ENCODE peak calls at places on chromosomes 2 and 18, in seven cellular contexts. M, K, J, T, V, Z and U are unnamed samples.

GRCh38 chr2:196925768-196926561 is 542 bp downstream of the PGAP1 start:
- DNase-seq in M (peak), K (peak), J (peak), T (peak), V (peak), Z (peak), U (peak)

GRCh38 chr2:149871091-149871885 is 283.7 kb upstream of the MMADHC start:
- DNase-seq in M (no peak), K (no peak), J (no peak), T (no peak), V (no peak), Z (no peak), U (no peak)

GRCh38 chr2:218996937-218997336 is 3.7 kb upstream of the CRYBA2 start:
- DNase-seq in M (no peak), K (no peak), J (no peak), T (no peak), V (no peak), Z (no peak), U (no peak)

GRCh38 chr2:210660-211059 is 53.2 kb downstream of the SH3YL1 start:
- DNase-seq in M (no peak), K (no peak), J (no peak), T (peak), V (peak), Z (no peak), U (no peak)

GRCh38 chr18:36186461-36187137 is 698 bp upstream of the MOCOS start:
- DNase-seq in M (no peak), K (peak), J (peak), T (peak), V (no peak), Z (peak), U (no peak)

GRCh38 chr2:199055336-199055735 is 402.4 kb downstream of the SATB2 start:
- DNase-seq in M (no peak), K (no peak), J (peak), T (peak), V (peak), Z (no peak), U (no peak)

GRCh38 chr18:79447703-79448367 is 52.1 kb downstream of the NFATC1 start:
- DNase-seq in M (peak), K (no peak), J (peak), T (no peak), V (peak), Z (no peak), U (no peak)

GRCh38 chr18:45920367-45920766 is 46.8 kb downstream of the EPG5 start:
- DNase-seq in M (peak), K (no peak), J (peak), T (peak), V (peak), Z (no peak), U (no peak)

GRCh38 chr2:205680067-205680466 is 2.2 kb upstream of the NRP2 start:
- DNase-seq in M (peak), K (peak), J (peak), T (peak), V (peak), Z (peak), U (peak)

GRCh38 chr18:3577456-3577855 is 127.5 kb downstream of the TGIF1 start:
- DNase-seq in M (no peak), K (no peak), J (no peak), T (no peak), V (no peak), Z (no peak), U (peak)

GRCh38 chr2:231709636-231709980 is 1.3 kb downstream of the PTMA start:
- DNase-seq in M (no peak), K (no peak), J (no peak), T (peak), V (no peak), Z (no peak), U (peak)

GRCh38 chr2:172226244-172227061 is 123.8 kb upstream of the DLX2 start:
- DNase-seq in M (no peak), K (peak), J (no peak), T (no peak), V (no peak), Z (peak), U (peak)

GRCh38 chr2:187687585-187687984 is 133.3 kb upstream of the TFPI start:
- DNase-seq in M (no peak), K (no peak), J (no peak), T (no peak), V (no peak), Z (no peak), U (no peak)

GRCh38 chr2:11128258-11128951 is 26.9 kb upstream of the SLC66A3 start:
- DNase-seq in M (peak), K (no peak), J (peak), T (peak), V (peak), Z (no peak), U (no peak)

GRCh38 chr2:176188969-176189665 is 649 bp downstream of the HOXD1 start:
- DNase-seq in M (no peak), K (no peak), J (no peak), T (peak), V (no peak), Z (no peak), U (no peak)

GRCh38 chr2:190405069-190405468 is 3.1 kb upstream of the MFSD6 start:
- DNase-seq in M (no peak), K (no peak), J (no peak), T (peak), V (no peak), Z (no peak), U (no peak)

GRCh38 chr2:234502285-234502918 is 5.5 kb upstream of the ARL4C start:
- DNase-seq in M (peak), K (no peak), J (peak), T (peak), V (peak), Z (no peak), U (no peak)

GRCh38 chr2:145845207-145845894 is 1325.4 kb upstream of the ZEB2 start:
- DNase-seq in M (no peak), K (no peak), J (peak), T (peak), V (peak), Z (peak), U (peak)

GRCh38 chr2:68088950-68089349 is 26.1 kb upstream of the C1D start:
- DNase-seq in M (peak), K (no peak), J (peak), T (no peak), V (peak), Z (no peak), U (no peak)

GRCh38 chr18:8703181-8703638 is 2.1 kb upstream of the MTCL1 start:
- DNase-seq in M (no peak), K (no peak), J (no peak), T (no peak), V (no peak), Z (no peak), U (no peak)

GRCh38 chr2:109454304-109454703 is 159.5 kb downstream of the SEPTIN10 start:
- DNase-seq in M (no peak), K (no peak), J (no peak), T (no peak), V (no peak), Z (no peak), U (no peak)

GRCh38 chr2:233793465-233794127 is 15.5 kb downstream of the MROH2A start:
- DNase-seq in M (no peak), K (no peak), J (no peak), T (no peak), V (no peak), Z (no peak), U (no peak)

GRCh38 chr2:74619651-74620297 is 28.4 kb downstream of the M1AP start:
- DNase-seq in M (no peak), K (no peak), J (no peak), T (no peak), V (no peak), Z (no peak), U (no peak)

GRCh38 chr2:47606172-47606571 is 176.8 kb upstream of the MSH6 start:
- DNase-seq in M (no peak), K (no peak), J (no peak), T (no peak), V (no peak), Z (no peak), U (no peak)

GRCh38 chr2:71943238-71944182 is 204.2 kb downstream of the CYP26B1 start:
- DNase-seq in M (no peak), K (no peak), J (peak), T (peak), V (no peak), Z (no peak), U (no peak)

GRCh38 chr2:120768112-120769048 is 32.7 kb downstream of the GLI2 start:
- DNase-seq in M (no peak), K (no peak), J (no peak), T (no peak), V (no peak), Z (no peak), U (no peak)

GRCh38 chr2:187575081-187576067 is 21.1 kb upstream of the TFPI start:
- DNase-seq in M (peak), K (no peak), J (peak), T (peak), V (peak), Z (no peak), U (no peak)

GRCh38 chr18:75441921-75442320 is 14.4 kb upstream of the SMIM21 start:
- DNase-seq in M (no peak), K (no peak), J (no peak), T (peak), V (no peak), Z (no peak), U (no peak)

GRCh38 chr2:231364961-231365810 is 30.3 kb upstream of the B3GNT7 start:
- DNase-seq in M (peak), K (peak), J (peak), T (peak), V (peak), Z (peak), U (no peak)

GRCh38 chr18:40995529-40995928 is 959.5 kb upstream of the PIK3C3 start:
- DNase-seq in M (peak), K (no peak), J (no peak), T (no peak), V (no peak), Z (no peak), U (no peak)
- H2AFZ ChIP-seq in M (no peak), K (no peak), J (no peak), T (no peak), V (no peak), Z (no peak), U (no peak)

DNA sequence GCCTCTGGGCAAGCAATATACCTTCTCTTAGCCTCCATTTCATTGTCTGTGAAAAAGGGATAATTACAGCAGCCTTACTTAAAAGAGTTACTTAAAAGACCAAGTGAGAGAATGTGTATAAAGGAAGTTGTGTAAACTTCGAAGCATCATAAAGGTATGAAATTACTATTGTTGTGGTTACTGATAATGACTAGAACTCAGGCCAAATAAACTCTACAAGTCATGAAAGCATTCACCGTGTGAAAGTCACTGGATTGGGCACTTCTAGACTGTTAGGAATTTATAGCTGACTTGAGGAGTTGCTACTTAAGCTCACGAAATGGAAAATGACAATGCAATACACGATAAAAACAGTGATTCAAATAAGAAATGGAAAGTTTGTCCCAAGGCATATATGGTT is 67.4 kb upstream of the HAAO start:
- DNase-seq in M (peak), K (no peak), J (no peak), T (peak), V (no peak), Z (no peak), U (no peak)
- H2AFZ ChIP-seq in M (no peak), K (peak), J (no peak), T (peak), V (no peak), Z (no peak), U (no peak)

DNA sequence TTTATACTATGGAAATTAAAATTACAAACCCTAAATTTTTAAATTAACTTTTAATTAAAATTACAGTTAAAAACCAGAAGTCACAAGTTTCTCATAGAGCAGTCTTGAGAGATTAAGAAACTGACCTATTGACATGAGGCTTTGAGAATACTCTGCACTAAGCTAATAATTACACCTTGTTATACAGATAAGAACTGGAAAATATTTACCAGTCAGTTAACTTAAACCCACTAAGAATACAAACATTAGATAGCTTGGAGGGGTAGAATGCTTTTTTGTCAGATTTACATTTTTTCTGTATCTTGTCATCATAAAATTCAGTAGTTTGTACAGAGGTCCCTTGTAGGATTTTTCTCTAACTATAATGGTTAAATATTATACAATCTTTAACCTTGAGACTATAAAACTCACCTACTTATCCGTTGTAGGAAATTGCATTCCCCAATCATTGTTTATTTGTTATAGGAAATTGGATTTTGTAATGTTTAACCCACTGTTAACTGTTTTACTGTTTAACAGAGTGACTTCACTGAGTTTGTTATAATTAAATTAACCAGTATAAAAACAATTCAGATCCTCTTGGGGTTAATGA is 219.7 kb upstream of the PKDCC start:
- DNase-seq in M (no peak), K (no peak), J (no peak), T (no peak), V (no peak), Z (peak), U (no peak)
- H2AFZ ChIP-seq in M (no peak), K (no peak), J (no peak), T (no peak), V (no peak), Z (no peak), U (no peak)

GRCh38 chr2:112787294-112787693 is 3.0 kb upstream of the IL1A start:
- DNase-seq in M (no peak), K (no peak), J (no peak), T (no peak), V (no peak), Z (no peak), U (no peak)

GRCh38 chr2:112782234-112782799 is 2.0 kb downstream of the IL1A start:
- DNase-seq in M (no peak), K (no peak), J (no peak), T (no peak), V (no peak), Z (no peak), U (peak)

GRCh38 chr2:112784199-112785189 is at the start of gene IL1A:
- DNase-seq in M (peak), K (peak), J (peak), T (peak), V (peak), Z (no peak), U (no peak)

GRCh38 chr2:112779598-112779997 is 4.7 kb downstream of the IL1A start:
- DNase-seq in M (no peak), K (no peak), J (no peak), T (no peak), V (no peak), Z (no peak), U (no peak)

GRCh38 chr2:112783187-112783721 is 1.0 kb downstream of the IL1A start:
- DNase-seq in M (no peak), K (no peak), J (no peak), T (no peak), V (no peak), Z (no peak), U (peak)
- H2AFZ ChIP-seq in M (peak), K (no peak), J (no peak), T (peak), V (no peak), Z (no peak), U (peak)